ENCODE peak calls at places on chromosomes 1 and 21, in four cellular contexts. J is neural crest cell, O is Panc1, F is IMR-90. Q is an unnamed sample.
A peak's percentile ranks its signal among the peaks of the same experiment; 100 is the strongest.

GRCh38 chr1:112618721-112619517 is at the start of gene ST7L:
- DNase-seq in J (peak; percentile 59), O (no peak), F (peak; percentile 69), Q (peak; percentile 79)

GRCh38 chr1:197614916-197615692 is 160.2 kb downstream of the DENND1B start:
- DNase-seq in J (peak; percentile 16), O (no peak), F (peak; percentile 51), Q (peak; percentile 44)

GRCh38 chr1:89865498-89866385 is 44.9 kb downstream of the LRRC8D start:
- DNase-seq in J (no peak), O (no peak), F (peak; percentile 79), Q (no peak)

GRCh38 chr1:29629401-29629800 is 393.1 kb downstream of the PTPRU start:
- DNase-seq in J (no peak), O (no peak), F (no peak), Q (no peak)

GRCh38 chr1:21317035-21317689 is 26.9 kb upstream of the ECE1 start:
- DNase-seq in J (no peak), O (no peak), F (peak; percentile 90), Q (no peak)

GRCh38 chr1:117567435-117567834 is 38.4 kb upstream of the TENT5C start:
- DNase-seq in J (no peak), O (no peak), F (no peak), Q (no peak)

GRCh38 chr1:170538687-170539086 is 6.7 kb downstream of the GORAB start:
- DNase-seq in J (no peak), O (no peak), F (no peak), Q (no peak)

GRCh38 chr1:51612349-51612982 is 4.4 kb upstream of the OSBPL9 start:
- DNase-seq in J (no peak), O (no peak), F (peak; percentile 33), Q (no peak)

GRCh38 chr1:46128336-46128735 is 4.1 kb downstream of the PIK3R3 start:
- DNase-seq in J (no peak), O (no peak), F (peak; percentile 38), Q (no peak)

GRCh38 chr1:57423135-57424131 is at the start of gene DAB1:
- DNase-seq in J (peak; percentile 32), O (no peak), F (peak; percentile 11), Q (peak; percentile 65)

GRCh38 chr1:206467915-206468314 is 2.4 kb upstream of the IKBKE start:
- DNase-seq in J (no peak), O (no peak), F (peak; percentile 40), Q (no peak)

GRCh38 chr21:45410151-45410864 is 5.3 kb downstream of the COL18A1 start:
- DNase-seq in J (no peak), O (no peak), F (no peak), Q (no peak)

GRCh38 chr1:161367684-161368398 is at the start of gene CFAP126:
- DNase-seq in J (peak; percentile 19), O (no peak), F (peak; percentile 70), Q (peak; percentile 53)

GRCh38 chr21:25464275-25464674 is 143.0 kb downstream of the MRPL39 start:
- DNase-seq in J (no peak), O (no peak), F (no peak), Q (no peak)

Q was measured in glutamatergic neuron.